ENCODE peak calls at places on chromosome 22, in six cellular contexts. I is left ventricle myocardium inferior, E is heart right ventricle, Y is tibial nerve, V is breast epithelium, D is A673. L is an unnamed sample. For H3K4me1 and H3K9me3, the result is how much of the 10 kb centered on the place peaks cover.

GRCh38 chr22:35383679-35384071 is 2.8 kb downstream of the HMOX1 start:
- DNase-seq in I (no peak), V (no peak), Y (no peak), D (no peak), E (no peak), L (no peak)

GRCh38 chr22:44311855-44312170 is 938 bp downstream of the SHISAL1 start:
- DNase-seq in V (no peak), I (no peak), D (no peak), Y (no peak), E (no peak), L (no peak)

GRCh38 chr22:50523806-50524663 is 1.4 kb downstream of the SCO2 start:
- DNase-seq in D (no peak), I (no peak), V (no peak), Y (no peak), E (no peak), L (peak)

GRCh38 chr22:17783773-17784480 is 9.7 kb upstream of the BID start:
- DNase-seq in E (no peak), Y (no peak), D (no peak), V (no peak), I (no peak), L (peak)

GRCh38 chr22:39682994-39683393 is 112.4 kb downstream of the CACNA1I start:
- DNase-seq in E (no peak), V (no peak), I (no peak), D (no peak), Y (no peak), L (no peak)

GRCh38 chr22:50074551-50075042 is 10.6 kb downstream of the MLC1 start:
- DNase-seq in E (no peak), I (no peak), V (no peak), D (no peak), Y (no peak), L (no peak)

GRCh38 chr22:39233736-39234120 is 11.1 kb downstream of the PDGFB start:
- DNase-seq in I (peak), D (no peak), E (peak), V (no peak), Y (no peak), L (peak)

GRCh38 chr22:38180841-38181452 is 683 bp downstream of the PLA2G6 start:
- DNase-seq in I (peak), V (no peak), Y (peak), E (peak), D (no peak), L (no peak)

GRCh38 chr22:43012390-43012789 is 2.6 kb downstream of the PACSIN2 start:
- DNase-seq in V (no peak), I (no peak), Y (no peak), E (no peak), D (no peak), L (no peak)

GRCh38 chr22:43014876-43015676 is at the start of gene PACSIN2:
- DNase-seq in I (peak), Y (peak), E (peak), D (peak), V (peak), L (peak)

GRCh38 chr22:43014062-43014875 is 680 bp downstream of the PACSIN2 start:
- DNase-seq in D (peak), E (peak), I (peak), V (peak), Y (no peak), L (peak)

GRCh38 chr22:43015677-43016042 is 711 bp upstream of the PACSIN2 start:
- DNase-seq in I (no peak), Y (no peak), V (no peak), D (no peak), E (no peak), L (no peak)

GRCh38 chr22:43013355-43014061 is 1.4 kb downstream of the PACSIN2 start:
- DNase-seq in V (peak), E (no peak), I (no peak), Y (no peak), D (no peak), L (no peak)
- H3K27ac ChIP-seq in V (peak), E (peak), I (peak), Y (no peak), D (no peak), L (no peak)

GRCh38 chr22:43099095-43099494 is 9.9 kb upstream of the TTLL1 start:
- DNase-seq in Y (no peak), D (no peak), V (no peak), I (no peak), E (peak), L (no peak)
- H3K4me1 ChIP-seq in Y (under half), D (under half), V (under half), I (half or more), E (under half), L (under half)

GRCh38 chr22:48476599-48476998 is 1351.1 kb downstream of the BRD1 start:
- DNase-seq in V (peak), I (no peak), Y (no peak), E (no peak), D (no peak), L (no peak)
- H3K9me3 ChIP-seq in V (under half), I (under half), Y (under half), E (under half), D (under half), L (under half)

GRCh38 chr22:19086944-19087343 is 35.3 kb downstream of the DGCR2 start:
- DNase-seq in V (no peak), D (no peak), I (no peak), Y (no peak), E (no peak), L (no peak)

GRCh38 chr22:19082793-19083192 is 39.4 kb downstream of the DGCR2 start:
- DNase-seq in I (no peak), D (no peak), V (no peak), Y (no peak), E (no peak), L (no peak)

GRCh38 chr22:19086417-19086816 is 35.8 kb downstream of the DGCR2 start:
- DNase-seq in D (no peak), I (no peak), E (no peak), Y (no peak), V (no peak), L (no peak)

GRCh38 chr22:19082101-19082500 is 40.1 kb downstream of the DGCR2 start:
- DNase-seq in E (no peak), V (no peak), D (no peak), Y (no peak), I (no peak), L (no peak)

DNA sequence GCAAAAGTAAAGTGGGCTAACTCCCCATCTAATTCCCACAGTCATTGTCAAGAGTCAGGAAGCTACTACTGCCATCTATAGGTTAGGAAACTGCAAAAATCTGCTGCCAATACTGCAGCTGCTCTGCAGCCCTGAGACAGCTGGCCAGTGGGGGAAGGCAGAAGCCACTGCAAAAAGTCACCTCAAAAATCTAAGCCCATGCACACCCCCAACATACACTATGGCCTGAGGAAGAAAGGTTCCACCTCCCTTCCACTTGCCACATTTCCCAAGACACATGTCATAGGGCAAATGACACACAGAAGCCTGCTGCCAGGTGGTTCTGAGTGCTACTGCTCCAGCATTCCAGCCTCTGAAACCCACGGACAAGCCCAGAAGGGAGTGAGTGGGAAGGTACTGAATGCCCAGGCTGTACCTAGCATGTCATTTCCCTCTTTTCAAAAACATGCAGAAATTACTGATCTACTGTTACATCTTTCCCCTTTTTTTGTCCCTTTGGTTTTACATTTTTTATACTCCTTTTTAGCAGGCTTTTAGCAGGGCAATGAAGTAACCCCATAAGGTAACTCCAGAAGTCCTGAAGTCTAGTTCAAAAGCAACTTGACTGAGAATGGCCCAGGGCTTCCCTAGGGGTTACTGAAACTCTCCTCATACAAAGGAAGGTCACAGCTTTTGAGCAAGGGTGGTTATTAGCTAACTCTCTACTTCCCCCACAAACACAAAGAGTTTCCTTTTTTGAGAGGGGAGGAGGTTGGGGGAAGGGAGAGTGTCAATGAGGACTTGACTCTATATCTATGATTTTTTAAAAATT is 36.8 kb downstream of the DGCR2 start:
- DNase-seq in Y (no peak), V (no peak), I (no peak), D (peak), E (no peak), L (no peak)
- H3K27ac ChIP-seq in Y (peak), V (no peak), I (peak), D (peak), E (peak), L (peak)